ENCODE peak calls at places on chromosomes 4 and X, in five cellular contexts. Z, K, H, W and B are unnamed samples.

GRCh38 chr4:83780334-83780733 is 244.4 kb downstream of the GPAT3 start:
- DNase-seq in Z (no peak), K (no peak), H (no peak), W (no peak), B (no peak)

GRCh38 chrX:31038585-31039326 is 33.1 kb downstream of the FTHL17 start:
- DNase-seq in Z (no peak), K (no peak), H (peak; percentile 11), W (peak; percentile 3), B (peak; percentile 57)

GRCh38 chr4:52568351-52568750 is 90.8 kb downstream of the USP46 start:
- DNase-seq in Z (no peak), K (no peak), H (no peak), W (no peak), B (no peak)

GRCh38 chrX:15269618-15270521 is at the start of gene ASB9:
- DNase-seq in Z (no peak), K (peak; percentile 40), H (no peak), W (peak; percentile 81), B (peak; percentile 52)

GRCh38 chr4:98166025-98166730 is 22.9 kb upstream of the STPG2 start:
- DNase-seq in Z (no peak), K (no peak), H (peak; percentile 64), W (peak; percentile 20), B (peak; percentile 85)

GRCh38 chrX:41688835-41689234 is at the start of gene GPR34:
- DNase-seq in Z (no peak), K (no peak), H (no peak), W (no peak), B (no peak)

GRCh38 chrX:15973941-15974340 is 119.3 kb upstream of the AP1S2 start:
- DNase-seq in Z (no peak), K (no peak), H (peak; percentile 21), W (no peak), B (no peak)

GRCh38 chr4:117135634-117136354 is 50.4 kb upstream of the TRAM1L1 start:
- DNase-seq in Z (no peak), K (no peak), H (no peak), W (no peak), B (no peak)

GRCh38 chr4:180665994-180666818 is 1577.0 kb upstream of the TENM3 start:
- DNase-seq in Z (no peak), K (peak; percentile 33), H (no peak), W (peak; percentile 6), B (peak; percentile 46)

GRCh38 chrX:17474892-17475291 is 99.9 kb downstream of the NHS start:
- DNase-seq in Z (no peak), K (peak; percentile 49), H (no peak), W (no peak), B (no peak)

GRCh38 chr4:891747-892146 is 40.4 kb downstream of the GAK start:
- DNase-seq in Z (no peak), K (no peak), H (no peak), W (peak; percentile 8), B (no peak)

GRCh38 chrX:8960809-8961413 is 73.0 kb downstream of the FAM9B start:
- DNase-seq in Z (no peak), K (no peak), H (no peak), W (no peak), B (no peak)

GRCh38 chrX:54885740-54886139 is 34.9 kb upstream of the TRO start:
- DNase-seq in Z (no peak), K (no peak), H (no peak), W (no peak), B (no peak)

GRCh38 chr4:171266666-171267065 is 546.5 kb upstream of the GALNTL6 start:
- DNase-seq in Z (no peak), K (no peak), H (no peak), W (no peak), B (no peak)

GRCh38 chrX:43581167-43581566 is 74.9 kb upstream of the MAOA start:
- DNase-seq in Z (no peak), K (no peak), H (no peak), W (no peak), B (no peak)

GRCh38 chr4:181998588-181998987 is 244.6 kb upstream of the TENM3 start:
- DNase-seq in Z (no peak), K (no peak), H (no peak), W (no peak), B (no peak)

GRCh38 chrX:12439396-12439795 is 301.1 kb downstream of the FRMPD4 start:
- DNase-seq in Z (no peak), K (no peak), H (no peak), W (no peak), B (no peak)

GRCh38 chrX:81174286-81174685 is 27.4 kb downstream of the HMGN5 start:
- DNase-seq in Z (no peak), K (no peak), H (no peak), W (no peak), B (no peak)

GRCh38 chr4:121989715-121990114 is 37.9 kb upstream of the TRPC3 start:
- DNase-seq in Z (no peak), K (no peak), H (no peak), W (no peak), B (no peak)

GRCh38 chr4:17780461-17781071 is 855 bp downstream of the FAM184B start:
- DNase-seq in Z (no peak), K (no peak), H (no peak), W (no peak), B (no peak)

GRCh38 chr4:59484948-59485347 is 1715.2 kb upstream of the ADGRL3 start:
- DNase-seq in Z (no peak), K (no peak), H (no peak), W (no peak), B (no peak)

GRCh38 chr4:22607382-22607781 is 85.4 kb upstream of the GBA3 start:
- DNase-seq in Z (no peak), K (no peak), H (peak; percentile 23), W (peak; percentile 8), B (peak; percentile 62)

GRCh38 chrX:39242187-39242586 is 440.9 kb downstream of the MID1IP1 start:
- DNase-seq in Z (no peak), K (no peak), H (no peak), W (peak; percentile 6), B (no peak)

GRCh38 chr4:20422398-20422797 is 170.7 kb downstream of the SLIT2 start:
- DNase-seq in Z (no peak), K (no peak), H (no peak), W (no peak), B (peak; percentile 67)

GRCh38 chr4:124757121-124757520 is 44.6 kb upstream of the ANKRD50 start:
- DNase-seq in Z (no peak), K (peak; percentile 40), H (no peak), W (no peak), B (no peak)

GRCh38 chr4:147586032-147586431 is 31.2 kb upstream of the TMEM184C start:
- DNase-seq in Z (no peak), K (no peak), H (no peak), W (no peak), B (no peak)

GRCh38 chr4:20178902-20179576 is 72.7 kb upstream of the SLIT2 start:
- DNase-seq in Z (no peak), K (no peak), H (no peak), W (no peak), B (no peak)

GRCh38 chr4:75391489-75392166 is 122.6 kb downstream of the RCHY1 start:
- DNase-seq in Z (no peak), K (no peak), H (no peak), W (no peak), B (no peak)